ENCODE peak calls at places on chromosomes 11 and 22, in eight cellular contexts. X, Z, B, I, N, C, W and Q are unnamed samples.

GRCh38 chr11:17572791-17573460 is 25.9 kb downstream of the OTOG start:
- DNase-seq in N (no peak), W (no peak), X (no peak), B (no peak), Z (no peak), I (no peak), C (no peak), Q (no peak)

GRCh38 chr11:19817265-19817851 is 104.7 kb downstream of the NAV2 start:
- DNase-seq in B (no peak), W (no peak), I (no peak), Z (no peak), C (peak; percentile 16), N (no peak), X (no peak), Q (no peak)

GRCh38 chr11:132039521-132039920 is 669.1 kb downstream of the NTM start:
- DNase-seq in N (no peak), I (no peak), C (no peak), W (no peak), B (no peak), X (no peak), Z (no peak), Q (no peak)

GRCh38 chr11:123284454-123284853 is 89.4 kb upstream of the CLMP start:
- DNase-seq in B (no peak), W (no peak), I (no peak), C (no peak), Z (no peak), X (no peak), N (no peak), Q (no peak)

GRCh38 chr22:19173047-19174035 is 5.2 kb downstream of the SLC25A1 start:
- DNase-seq in X (no peak), N (no peak), W (no peak), C (no peak), Z (no peak), I (no peak), B (no peak), Q (no peak)

GRCh38 chr11:76663912-76664440 is 6.6 kb downstream of the LRRC32 start:
- DNase-seq in W (no peak), X (no peak), N (no peak), Z (no peak), B (no peak), I (peak; percentile 6), C (no peak), Q (no peak)

GRCh38 chr11:843818-844692 is 1.4 kb downstream of the TSPAN4 start:
- DNase-seq in C (no peak), N (peak; percentile 63), Z (peak; percentile 98), I (peak; percentile 88), W (no peak), B (peak; percentile 90), X (peak; percentile 92), Q (peak; percentile 69)

GRCh38 chr22:36746571-36746970 is 29.3 kb downstream of the IFT27 start:
- DNase-seq in Z (no peak), B (no peak), X (no peak), W (no peak), C (no peak), I (no peak), N (no peak), Q (no peak)

GRCh38 chr22:47690166-47690565 is 927.7 kb downstream of the TBC1D22A start:
- DNase-seq in N (no peak), X (no peak), W (no peak), Z (no peak), C (no peak), B (no peak), I (no peak), Q (no peak)

GRCh38 chr22:29457730-29458129 is 19.3 kb downstream of the RFPL1 start:
- DNase-seq in N (peak; percentile 50), Z (peak; percentile 57), C (no peak), B (peak; percentile 69), X (peak; percentile 66), W (peak; percentile 28), I (no peak), Q (no peak)

GRCh38 chr11:61975638-61976419 is 8.4 kb upstream of the FTH1 start:
- DNase-seq in W (no peak), B (no peak), Z (peak; percentile 34), N (no peak), X (no peak), I (no peak), C (no peak), Q (no peak)

GRCh38 chr11:40054631-40055030 is 1404.8 kb downstream of the LRRC4C start:
- DNase-seq in N (no peak), W (no peak), I (no peak), X (no peak), Z (no peak), B (no peak), C (no peak), Q (no peak)

GRCh38 chr22:45579806-45580702 is 77.4 kb downstream of the FBLN1 start:
- DNase-seq in B (no peak), X (no peak), Z (no peak), W (no peak), C (no peak), I (no peak), N (no peak), Q (no peak)

GRCh38 chr11:45924927-45925326 is 2.5 kb downstream of the LARGE2 start:
- DNase-seq in I (no peak), W (no peak), C (no peak), X (no peak), B (no peak), Z (no peak), N (no peak), Q (no peak)

GRCh38 chr22:38927033-38927789 is 30.2 kb upstream of the APOBEC3A start:
- DNase-seq in W (no peak), I (peak; percentile 68), X (no peak), N (peak; percentile 27), B (peak; percentile 61), C (peak; percentile 80), Z (peak; percentile 60), Q (peak; percentile 89)

GRCh38 chr22:32823024-32823730 is 21.7 kb downstream of the TIMP3 start:
- DNase-seq in N (peak; percentile 43), I (no peak), C (no peak), W (no peak), Z (peak; percentile 68), B (no peak), X (no peak), Q (no peak)

GRCh38 chr11:114265084-114265878 is 30.9 kb upstream of the NNMT start:
- DNase-seq in W (no peak), C (no peak), N (no peak), I (no peak), B (no peak), Z (no peak), X (no peak), Q (no peak)

GRCh38 chr11:15815246-15816209 is 540.8 kb downstream of the SOX6 start:
- DNase-seq in W (no peak), B (no peak), N (peak; percentile 68), I (no peak), Z (peak; percentile 77), C (no peak), X (no peak), Q (no peak)

GRCh38 chr11:67442504-67443398 is 525 bp downstream of the CORO1B start:
- DNase-seq in N (no peak), B (peak; percentile 34), X (no peak), W (no peak), Z (no peak), C (no peak), I (no peak), Q (no peak)

GRCh38 chr22:26617251-26618199 is at the start of gene CRYBB1:
- DNase-seq in B (peak; percentile 46), N (no peak), I (no peak), W (no peak), X (no peak), C (no peak), Z (peak; percentile 40), Q (no peak)

GRCh38 chr11:62273789-62274275 is 3.9 kb downstream of the SCGB2A2 start:
- DNase-seq in X (no peak), B (no peak), N (no peak), W (no peak), Z (no peak), C (no peak), I (no peak), Q (no peak)

GRCh38 chr11:127998421-127998820 is 588.9 kb downstream of the ETS1 start:
- DNase-seq in B (no peak), N (peak; percentile 46), Z (no peak), W (no peak), I (no peak), X (no peak), C (no peak), Q (no peak)

GRCh38 chr11:132114185-132114584 is 743.8 kb downstream of the NTM start:
- DNase-seq in B (peak; percentile 51), W (peak; percentile 79), I (peak; percentile 18), C (peak; percentile 40), N (peak; percentile 35), Z (peak; percentile 17), X (no peak), Q (no peak)

GRCh38 chr22:28799834-28800307 is 498 bp downstream of the XBP1 start:
- DNase-seq in C (peak; percentile 40), Z (peak; percentile 73), I (peak; percentile 59), N (no peak), X (peak; percentile 31), W (no peak), B (peak; percentile 85), Q (no peak)

GRCh38 chr11:134509381-134510068 is 97.5 kb upstream of the B3GAT1 start:
- DNase-seq in W (no peak), N (no peak), Z (no peak), C (no peak), I (no peak), X (no peak), B (no peak), Q (no peak)

GRCh38 chr22:17910561-17911311 is 113.6 kb downstream of the MICAL3 start:
- DNase-seq in N (peak; percentile 66), Z (peak; percentile 83), W (no peak), X (peak; percentile 68), C (peak; percentile 86), B (peak; percentile 93), I (peak; percentile 94), Q (no peak)

GRCh38 chr11:76579047-76579751 is 91.3 kb downstream of the LRRC32 start:
- DNase-seq in B (no peak), W (no peak), I (no peak), C (no peak), N (no peak), X (no peak), Z (peak; percentile 80), Q (no peak)